ENCODE peak calls at places on chromosomes 11 and 22, in four cellular contexts. One of them, this sample, is unnamed.

GRCh38 chr11:1049071-1049405 is 12.5 kb upstream of the MUC6 start:
- DNase-seq in esophagus muscularis mucosa: no peak
- DNase-seq in A549: no peak
- DNase-seq in astrocyte of the spinal cord: no peak
- DNase-seq in this sample: no peak

GRCh38 chr11:1854132-1854948 is 1.5 kb downstream of the LSP1 start:
- DNase-seq in A549: no peak
- DNase-seq in esophagus muscularis mucosa: no peak
- DNase-seq in astrocyte of the spinal cord: no peak
- DNase-seq in this sample: no peak

GRCh38 chr11:63564785-63565350 is 1.7 kb upstream of the PLAAT2 start:
- DNase-seq in astrocyte of the spinal cord: no peak
- DNase-seq in esophagus muscularis mucosa: no peak
- DNase-seq in A549: no peak
- DNase-seq in this sample: peak; percentile 77

GRCh38 chr11:57303990-57304579 is 20.7 kb downstream of the TNKS1BP1 start:
- DNase-seq in A549: no peak
- DNase-seq in astrocyte of the spinal cord: no peak
- DNase-seq in esophagus muscularis mucosa: no peak
- DNase-seq in this sample: no peak

GRCh38 chr11:93817426-93818348 is 32.7 kb downstream of the VSTM5 start:
- DNase-seq in A549: no peak
- DNase-seq in esophagus muscularis mucosa: no peak
- DNase-seq in astrocyte of the spinal cord: no peak
- DNase-seq in this sample: no peak

GRCh38 chr11:69044111-69045013 is 4.4 kb upstream of the TPCN2 start:
- DNase-seq in esophagus muscularis mucosa: no peak
- DNase-seq in astrocyte of the spinal cord: peak; percentile 77
- DNase-seq in A549: peak; percentile 80
- DNase-seq in this sample: peak; percentile 83

GRCh38 chr11:2375964-2376551 is 1.1 kb upstream of the CD81 start:
- DNase-seq in astrocyte of the spinal cord: no peak
- DNase-seq in A549: no peak
- DNase-seq in esophagus muscularis mucosa: no peak
- DNase-seq in this sample: peak; percentile 67

GRCh38 chr11:123062892-123063395 is 1.0 kb upstream of the HSPA8 start:
- DNase-seq in esophagus muscularis mucosa: no peak
- DNase-seq in astrocyte of the spinal cord: no peak
- DNase-seq in A549: no peak
- DNase-seq in this sample: no peak

GRCh38 chr11:66670816-66671215 is 6.9 kb downstream of the RBM4B start:
- DNase-seq in esophagus muscularis mucosa: no peak
- DNase-seq in A549: no peak
- DNase-seq in astrocyte of the spinal cord: no peak
- DNase-seq in this sample: no peak

GRCh38 chr11:34105957-34106504 is 602 bp downstream of the NAT10 start:
- DNase-seq in astrocyte of the spinal cord: peak; percentile 10
- DNase-seq in esophagus muscularis mucosa: no peak
- DNase-seq in A549: peak; percentile 36
- DNase-seq in this sample: no peak

GRCh38 chr11:110433393-110434333 is 3.9 kb downstream of the FDX1 start:
- DNase-seq in A549: no peak
- DNase-seq in astrocyte of the spinal cord: peak; percentile 65
- DNase-seq in esophagus muscularis mucosa: no peak
- DNase-seq in this sample: no peak

GRCh38 chr11:1756791-1757771 is 6.6 kb downstream of the CTSD start:
- DNase-seq in esophagus muscularis mucosa: no peak
- DNase-seq in astrocyte of the spinal cord: no peak
- DNase-seq in A549: no peak
- DNase-seq in this sample: no peak

GRCh38 chr11:94604496-94604895 is 37.3 kb downstream of the PIWIL4 start:
- DNase-seq in esophagus muscularis mucosa: no peak
- DNase-seq in A549: no peak
- DNase-seq in astrocyte of the spinal cord: no peak
- DNase-seq in this sample: no peak

GRCh38 chr11:120858740-120859139 is 165.2 kb upstream of the TBCEL start:
- DNase-seq in esophagus muscularis mucosa: no peak
- DNase-seq in A549: no peak
- DNase-seq in astrocyte of the spinal cord: no peak
- DNase-seq in this sample: no peak

GRCh38 chr11:69916806-69917387 is 97.7 kb upstream of the FGF3 start:
- DNase-seq in esophagus muscularis mucosa: no peak
- DNase-seq in astrocyte of the spinal cord: no peak
- DNase-seq in A549: no peak
- DNase-seq in this sample: no peak

GRCh38 chr22:47098554-47098953 is 336.1 kb downstream of the TBC1D22A start:
- DNase-seq in astrocyte of the spinal cord: no peak
- DNase-seq in esophagus muscularis mucosa: no peak
- DNase-seq in A549: no peak
- DNase-seq in this sample: no peak

GRCh38 chr11:1870326-1870696 is 17.4 kb downstream of the LSP1 start:
- DNase-seq in astrocyte of the spinal cord: no peak
- DNase-seq in A549: no peak
- DNase-seq in esophagus muscularis mucosa: no peak
- DNase-seq in this sample: no peak

GRCh38 chr11:63670738-63671321 is 346 bp downstream of the ATL3 start:
- DNase-seq in astrocyte of the spinal cord: no peak
- DNase-seq in A549: peak; percentile 62
- DNase-seq in esophagus muscularis mucosa: no peak
- DNase-seq in this sample: peak; percentile 75

GRCh38 chr22:35349368-35349703 is 31.6 kb upstream of the HMOX1 start:
- DNase-seq in astrocyte of the spinal cord: no peak
- DNase-seq in A549: no peak
- DNase-seq in esophagus muscularis mucosa: no peak
- DNase-seq in this sample: no peak

GRCh38 chr11:93403930-93404329 is 73.4 kb downstream of the DEUP1 start:
- DNase-seq in esophagus muscularis mucosa: no peak
- DNase-seq in astrocyte of the spinal cord: no peak
- DNase-seq in A549: no peak
- DNase-seq in this sample: no peak

GRCh38 chr11:42265072-42265471 is 805.6 kb upstream of the LRRC4C start:
- DNase-seq in A549: no peak
- DNase-seq in astrocyte of the spinal cord: no peak
- DNase-seq in esophagus muscularis mucosa: no peak
- DNase-seq in this sample: no peak

GRCh38 chr11:9769621-9770020 is 105.7 kb downstream of the SWAP70 start:
- DNase-seq in esophagus muscularis mucosa: no peak
- DNase-seq in astrocyte of the spinal cord: no peak
- DNase-seq in A549: no peak
- DNase-seq in this sample: no peak

GRCh38 chr11:86442420-86442819 is 67.7 kb downstream of the CCDC81 start:
- DNase-seq in A549: no peak
- DNase-seq in astrocyte of the spinal cord: no peak
- DNase-seq in esophagus muscularis mucosa: no peak
- DNase-seq in this sample: no peak

GRCh38 chr22:44955102-44955501 is 54.7 kb downstream of the PHF21B start:
- DNase-seq in A549: no peak
- DNase-seq in esophagus muscularis mucosa: no peak
- DNase-seq in astrocyte of the spinal cord: no peak
- DNase-seq in this sample: no peak

GRCh38 chr11:77113382-77114088 is 10.9 kb downstream of the OMP start:
- DNase-seq in esophagus muscularis mucosa: no peak
- DNase-seq in A549: peak; percentile 82
- DNase-seq in astrocyte of the spinal cord: peak; percentile 45
- DNase-seq in this sample: peak; percentile 76

GRCh38 chr22:21829523-21829922 is 37.9 kb downstream of the MAPK1 start:
- DNase-seq in A549: no peak
- DNase-seq in esophagus muscularis mucosa: no peak
- DNase-seq in astrocyte of the spinal cord: no peak
- DNase-seq in this sample: no peak

GRCh38 chr11:64444838-64445441 is 86.0 kb downstream of the RPS6KA4 start:
- DNase-seq in esophagus muscularis mucosa: no peak
- DNase-seq in A549: peak; percentile 45
- DNase-seq in astrocyte of the spinal cord: no peak
- DNase-seq in this sample: peak; percentile 45

GRCh38 chr11:130211144-130211543 is 51.6 kb downstream of the ST14 start:
- DNase-seq in esophagus muscularis mucosa: peak; percentile 64
- DNase-seq in astrocyte of the spinal cord: no peak
- DNase-seq in A549: no peak
- DNase-seq in this sample: no peak

GRCh38 chr11:63917685-63918523 is 940 bp upstream of the RCOR2 start:
- DNase-seq in esophagus muscularis mucosa: no peak
- DNase-seq in A549: peak; percentile 62
- DNase-seq in astrocyte of the spinal cord: peak; percentile 50
- DNase-seq in this sample: peak; percentile 21

GRCh38 chr11:109772846-109773400 is 320.3 kb upstream of the ZC3H12C start:
- DNase-seq in esophagus muscularis mucosa: no peak
- DNase-seq in A549: no peak
- DNase-seq in astrocyte of the spinal cord: no peak
- DNase-seq in this sample: no peak

GRCh38 chr22:16922076-16922475 is 85.9 kb downstream of the GAB4 start:
- DNase-seq in astrocyte of the spinal cord: no peak
- DNase-seq in A549: no peak
- DNase-seq in esophagus muscularis mucosa: no peak
- DNase-seq in this sample: no peak

GRCh38 chr11:47394050-47394321 is 14.4 kb upstream of the SLC39A13 start:
- DNase-seq in A549: no peak
- DNase-seq in astrocyte of the spinal cord: no peak
- DNase-seq in esophagus muscularis mucosa: no peak
- DNase-seq in this sample: no peak

GRCh38 chr22:29503811-29504372 is 23.9 kb downstream of the NEFH start:
- DNase-seq in astrocyte of the spinal cord: peak; percentile 82
- DNase-seq in esophagus muscularis mucosa: no peak
- DNase-seq in A549: no peak
- DNase-seq in this sample: no peak

GRCh38 chr11:12958984-12959383 is 50.1 kb upstream of the RASSF10 start:
- DNase-seq in astrocyte of the spinal cord: no peak
- DNase-seq in esophagus muscularis mucosa: no peak
- DNase-seq in A549: no peak
- DNase-seq in this sample: no peak

GRCh38 chr11:12963789-12964536 is 45.2 kb upstream of the RASSF10 start:
- DNase-seq in A549: peak; percentile 91
- DNase-seq in astrocyte of the spinal cord: peak; percentile 59
- DNase-seq in esophagus muscularis mucosa: peak; percentile 90
- DNase-seq in this sample: peak; percentile 84

GRCh38 chr11:12963051-12963450 is 46.1 kb upstream of the RASSF10 start:
- DNase-seq in esophagus muscularis mucosa: peak; percentile 53
- DNase-seq in A549: no peak
- DNase-seq in astrocyte of the spinal cord: no peak
- DNase-seq in this sample: no peak

GRCh38 chr11:12962306-12962705 is 46.8 kb upstream of the RASSF10 start:
- DNase-seq in A549: no peak
- DNase-seq in esophagus muscularis mucosa: no peak
- DNase-seq in astrocyte of the spinal cord: no peak
- DNase-seq in this sample: no peak

GRCh38 chr11:12961615-12962014 is 47.5 kb upstream of the RASSF10 start:
- DNase-seq in esophagus muscularis mucosa: no peak
- DNase-seq in astrocyte of the spinal cord: peak; percentile 43
- DNase-seq in A549: no peak
- DNase-seq in this sample: no peak
- TF ChIP-seq CTCF in esophagus muscularis mucosa: no peak
- TF ChIP-seq CTCF in astrocyte of the spinal cord: peak; percentile 27
- TF ChIP-seq CTCF in A549: peak; percentile 45
- TF ChIP-seq CTCF in this sample: no peak

DNA sequence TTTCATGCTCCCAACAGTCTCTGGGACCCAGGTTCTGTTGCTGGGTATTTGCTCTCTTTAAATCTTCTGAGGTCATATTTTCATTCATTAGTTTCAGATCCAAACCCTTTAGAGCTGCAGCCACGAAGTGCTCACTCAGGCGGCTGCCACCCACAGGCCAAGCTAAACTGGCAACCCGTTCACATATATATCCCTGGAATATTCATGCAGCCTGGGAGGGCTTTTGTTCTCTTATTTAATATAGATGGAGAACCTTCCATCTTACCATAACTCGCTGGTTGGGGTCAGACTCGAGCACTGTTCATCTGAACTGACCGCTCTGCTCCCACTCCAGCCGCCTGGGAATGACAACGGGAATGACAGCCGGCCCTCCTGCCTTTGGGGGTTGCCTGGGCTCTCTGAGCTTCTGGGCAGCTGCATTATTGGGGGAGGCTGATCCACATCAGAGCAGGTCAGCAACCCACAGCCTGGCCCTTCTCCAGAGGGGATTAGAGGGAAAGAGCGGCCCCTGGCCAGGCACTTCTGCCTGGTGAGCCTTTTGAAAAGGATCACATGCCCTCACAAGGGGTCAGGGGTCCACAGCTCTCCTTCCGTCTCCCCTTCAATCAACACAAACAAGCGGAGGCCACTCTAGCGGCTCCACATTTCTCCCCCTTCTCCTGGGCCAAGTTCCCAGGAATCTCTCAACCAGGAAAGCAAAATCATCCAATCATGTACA is 11.9 kb downstream of the TMEM184B start:
- DNase-seq in astrocyte of the spinal cord: peak; percentile 42
- DNase-seq in esophagus muscularis mucosa: no peak
- DNase-seq in A549: no peak
- DNase-seq in this sample: no peak
- TF ChIP-seq CTCF in astrocyte of the spinal cord: peak; percentile 29
- TF ChIP-seq CTCF in esophagus muscularis mucosa: no peak
- TF ChIP-seq CTCF in A549: no peak
- TF ChIP-seq CTCF in this sample: no peak

GRCh38 chr22:22952531-22953295 is 65.1 kb downstream of the IGLL5 start:
- DNase-seq in astrocyte of the spinal cord: no peak
- DNase-seq in A549: no peak
- DNase-seq in esophagus muscularis mucosa: no peak
- DNase-seq in this sample: no peak

GRCh38 chr22:22953796-22954195 is 66.2 kb downstream of the IGLL5 start:
- DNase-seq in A549: no peak
- DNase-seq in esophagus muscularis mucosa: no peak
- DNase-seq in astrocyte of the spinal cord: no peak
- DNase-seq in this sample: no peak

GRCh38 chr22:22955866-22956535 is 68.4 kb downstream of the IGLL5 start:
- DNase-seq in astrocyte of the spinal cord: peak; percentile 62
- DNase-seq in esophagus muscularis mucosa: peak; percentile 93
- DNase-seq in A549: peak; percentile 38
- DNase-seq in this sample: peak; percentile 69

GRCh38 chr22:22957090-22957489 is 69.5 kb downstream of the IGLL5 start:
- DNase-seq in A549: no peak
- DNase-seq in astrocyte of the spinal cord: no peak
- DNase-seq in esophagus muscularis mucosa: peak; percentile 64
- DNase-seq in this sample: no peak

DNA sequence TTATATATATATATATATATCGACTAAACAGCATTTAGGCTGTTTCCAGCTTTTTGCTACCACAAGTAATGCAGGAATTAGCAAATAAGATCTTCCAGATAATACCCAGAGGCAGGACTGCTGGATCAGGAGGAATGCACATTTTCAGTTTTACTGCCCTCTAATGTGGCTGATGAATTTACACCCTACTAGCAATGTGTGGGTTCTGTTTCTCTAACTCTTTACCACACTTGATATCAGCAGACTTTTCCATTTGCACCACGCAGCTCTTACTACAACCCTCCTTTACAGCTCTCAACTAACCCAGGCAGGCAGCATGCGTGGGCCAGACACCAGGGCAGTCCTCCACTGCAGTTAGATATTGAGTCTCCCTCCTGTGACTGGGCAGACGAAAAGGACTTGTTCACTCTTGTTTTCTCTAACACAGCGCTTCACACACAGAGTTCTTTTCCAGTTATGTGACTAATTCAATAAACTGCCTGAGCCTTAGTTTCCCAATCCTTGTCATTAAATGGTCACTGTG is 67.7 kb downstream of the IGLL5 start:
- DNase-seq in esophagus muscularis mucosa: no peak
- DNase-seq in A549: no peak
- DNase-seq in astrocyte of the spinal cord: no peak
- DNase-seq in this sample: no peak
- TF ChIP-seq CTCF in esophagus muscularis mucosa: no peak
- TF ChIP-seq CTCF in A549: no peak
- TF ChIP-seq CTCF in astrocyte of the spinal cord: no peak
- TF ChIP-seq CTCF in this sample: no peak

GRCh38 chr22:49724030-49724892 is 103.4 kb downstream of the BRD1 start:
- DNase-seq in esophagus muscularis mucosa: peak; percentile 87
- DNase-seq in astrocyte of the spinal cord: no peak
- DNase-seq in A549: no peak
- DNase-seq in this sample: no peak
- TF ChIP-seq CTCF in esophagus muscularis mucosa: no peak
- TF ChIP-seq CTCF in astrocyte of the spinal cord: no peak
- TF ChIP-seq CTCF in A549: no peak
- TF ChIP-seq CTCF in this sample: no peak